ENCODE peak calls at places on chromosomes 2 and 18, in eight cellular contexts. X is RWPE1; U is IMR-90; G is mammary epithelial cell; F is tibial nerve; M is CD4-positive, alpha-beta T cell; N is dorsolateral prefrontal cortex; S is GM13976. Z is an unnamed sample.
A peak's percentile ranks its signal among the peaks of the same experiment; 100 is the strongest.

GRCh38 chr2:238887616-238888015 is 39.7 kb downstream of the TWIST2 start:
- DNase-seq in X (no peak), U (no peak), G (no peak), F (no peak), M (no peak), N (no peak), S (no peak), Z (no peak)

GRCh38 chr18:69444221-69444620 is 43.5 kb downstream of the DOK6 start:
- DNase-seq in X (no peak), U (no peak), G (no peak), F (no peak), M (no peak), N (no peak), S (no peak), Z (no peak)

GRCh38 chr2:216819055-216819454 is 40.8 kb downstream of the TNP1 start:
- DNase-seq in X (no peak), U (no peak), G (no peak), F (no peak), M (no peak), N (no peak), S (no peak), Z (no peak)

GRCh38 chr2:98486374-98486981 is 41.8 kb downstream of the INPP4A start:
- DNase-seq in X (no peak), U (no peak), G (no peak), F (no peak), M (no peak), N (no peak), S (no peak), Z (no peak)

GRCh38 chr2:240140511-240140910 is at the start of gene OTOS:
- DNase-seq in X (no peak), U (no peak), G (no peak), F (no peak), M (no peak), N (no peak), S (no peak), Z (no peak)

GRCh38 chr18:69935319-69936190 is 12.1 kb downstream of the CD226 start:
- DNase-seq in X (no peak), U (no peak), G (peak; percentile 58), F (no peak), M (peak; percentile 72), N (no peak), S (no peak), Z (no peak)

GRCh38 chr2:209074711-209075110 is 349.1 kb upstream of the MAP2 start:
- DNase-seq in X (no peak), U (no peak), G (no peak), F (no peak), M (no peak), N (no peak), S (no peak), Z (no peak)

GRCh38 chr2:241775223-241776177 is 1.1 kb upstream of the GAL3ST2 start:
- DNase-seq in X (no peak), U (no peak), G (no peak), F (no peak), M (no peak), N (no peak), S (peak; percentile 30), Z (peak; percentile 2)

GRCh38 chr2:203870481-203870880 is 2.9 kb downstream of the CTLA4 start:
- DNase-seq in X (no peak), U (no peak), G (no peak), F (no peak), M (no peak), N (no peak), S (no peak), Z (no peak)

GRCh38 chr2:3534251-3534814 is 15.0 kb upstream of the ADI1 start:
- DNase-seq in X (no peak), U (no peak), G (peak; percentile 8), F (no peak), M (no peak), N (no peak), S (no peak), Z (no peak)

GRCh38 chr2:3535467-3535793 is 16.1 kb upstream of the ADI1 start:
- DNase-seq in X (no peak), U (no peak), G (no peak), F (no peak), M (no peak), N (no peak), S (no peak), Z (no peak)

GRCh38 chr2:3536682-3537632 is 17.6 kb upstream of the ADI1 start:
- DNase-seq in X (no peak), U (peak; percentile 56), G (peak; percentile 8), F (peak; percentile 30), M (no peak), N (no peak), S (no peak), Z (peak; percentile 45)

GRCh38 chr2:3533836-3534235 is 14.5 kb upstream of the ADI1 start:
- DNase-seq in X (no peak), U (no peak), G (no peak), F (no peak), M (no peak), N (no peak), S (no peak), Z (no peak)

GRCh38 chr2:3535794-3536681 is 16.7 kb upstream of the ADI1 start:
- DNase-seq in X (peak; percentile 67), U (peak; percentile 94), G (peak; percentile 81), F (peak; percentile 60), M (no peak), N (no peak), S (no peak), Z (no peak)
- TF ChIP-seq CTCF in X (no peak), U (peak; percentile 40), G (peak; percentile 7), F (no peak), M (no peak), N (no peak), S (no peak), Z (no peak)

DNA sequence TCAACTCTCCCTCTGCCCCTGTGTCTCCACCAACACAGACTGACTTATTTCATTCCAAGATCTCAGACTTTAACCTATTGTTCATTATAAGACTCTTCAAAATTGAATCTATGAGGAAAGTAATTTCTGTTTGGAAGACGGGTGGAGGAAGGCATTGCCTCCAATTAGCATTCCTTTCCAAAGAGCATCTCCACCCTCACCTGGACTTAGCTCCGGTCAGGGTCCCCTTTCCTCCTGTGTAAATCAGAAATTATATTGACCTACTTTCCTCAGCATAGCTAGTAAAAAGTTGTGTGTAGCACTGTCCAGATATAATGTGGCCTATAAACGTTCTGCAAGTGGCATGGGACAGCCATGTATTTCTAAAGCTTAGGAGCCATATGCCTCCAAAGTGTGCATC is 230.3 kb upstream of the ACVR2A start:
- DNase-seq in X (no peak), U (no peak), G (no peak), F (no peak), M (no peak), N (no peak), S (no peak), Z (no peak)
- TF ChIP-seq CTCF in X (no peak), U (no peak), G (no peak), F (no peak), M (no peak), N (no peak), S (no peak), Z (no peak)

GRCh38 chr2:127066942-127067341 is 40.0 kb downstream of the BIN1 start:
- DNase-seq in X (no peak), U (peak; percentile 23), G (no peak), F (peak; percentile 84), M (no peak), N (no peak), S (no peak), Z (no peak)

GRCh38 chr2:127069003-127069402 is 38.0 kb downstream of the BIN1 start:
- DNase-seq in X (no peak), U (no peak), G (no peak), F (no peak), M (no peak), N (no peak), S (no peak), Z (no peak)

GRCh38 chr2:127068351-127068741 is 38.6 kb downstream of the BIN1 start:
- DNase-seq in X (no peak), U (no peak), G (no peak), F (no peak), M (no peak), N (no peak), S (no peak), Z (no peak)

GRCh38 chr2:127065932-127066318 is 41.0 kb downstream of the BIN1 start:
- DNase-seq in X (no peak), U (no peak), G (no peak), F (no peak), M (no peak), N (no peak), S (no peak), Z (no peak)

GRCh38 chr2:127067620-127068350 is 39.2 kb downstream of the BIN1 start:
- DNase-seq in X (peak; percentile 42), U (peak; percentile 52), G (peak; percentile 24), F (peak; percentile 84), M (peak; percentile 60), N (peak; percentile 79), S (peak; percentile 85), Z (peak; percentile 73)
- TF ChIP-seq CTCF in X (peak; percentile 62), U (peak; percentile 78), G (peak; percentile 73), F (peak; percentile 69), M (peak; percentile 83), N (peak; percentile 81), S (peak; percentile 70), Z (peak; percentile 81)

GRCh38 chr2:219016721-219017120 is 23.5 kb upstream of the CRYBA2 start:
- DNase-seq in X (no peak), U (no peak), G (no peak), F (no peak), M (no peak), N (no peak), S (no peak), Z (no peak)
- TF ChIP-seq CTCF in X (no peak), U (no peak), G (no peak), F (no peak), M (no peak), N (no peak), S (no peak), Z (no peak)

Z was measured in endothelial cell.